ENCODE peak calls at places on chromosomes 7 and 10, in five cellular contexts. C is WERI-Rb-1, M is BJ, U is astrocyte, R is lung. Q is an unnamed sample.

GRCh38 chr7:75854233-75854632 is 24.6 kb upstream of the RHBDD2 start:
- DNase-seq in M (no peak), R (no peak), U (peak; percentile 63), C (no peak), Q (no peak)

GRCh38 chr7:111029141-111029572 is 61.8 kb upstream of the LRRN3 start:
- DNase-seq in R (no peak), C (no peak), M (no peak), U (no peak), Q (no peak)

GRCh38 chr10:132429281-132430230 is 32.6 kb downstream of the PWWP2B start:
- DNase-seq in C (no peak), R (no peak), M (no peak), U (no peak), Q (no peak)

GRCh38 chr7:601573-602340 is 82.1 kb upstream of the PDGFA start:
- DNase-seq in R (peak; percentile 46), C (no peak), M (no peak), U (no peak), Q (no peak)

GRCh38 chr10:72309290-72310240 is 35.8 kb downstream of the DDIT4 start:
- DNase-seq in M (no peak), U (no peak), R (no peak), C (no peak), Q (peak; percentile 43)

GRCh38 chr10:122850705-122851640 is 5.3 kb upstream of the CUZD1 start:
- DNase-seq in R (no peak), C (no peak), U (peak; percentile 68), M (no peak), Q (no peak)

GRCh38 chr10:11680496-11680895 is 61.7 kb upstream of the ECHDC3 start:
- DNase-seq in C (no peak), R (no peak), M (no peak), U (no peak), Q (no peak)

GRCh38 chr10:20489961-20490360 is 407.1 kb downstream of the NEBL start:
- DNase-seq in R (no peak), U (peak; percentile 8), M (no peak), C (no peak), Q (no peak)

GRCh38 chr10:130018253-130018652 is 54.2 kb upstream of the EBF3 start:
- DNase-seq in M (no peak), C (no peak), U (peak; percentile 47), R (no peak), Q (no peak)

GRCh38 chr10:127150136-127150535 is 46.3 kb downstream of the INSYN2A start:
- DNase-seq in C (peak; percentile 75), R (no peak), M (no peak), U (peak; percentile 74), Q (no peak)

GRCh38 chr7:159083001-159083697 is 61.5 kb downstream of the VIPR2 start:
- DNase-seq in C (no peak), R (no peak), M (no peak), U (no peak), Q (no peak)

GRCh38 chr10:33799944-33800323 is 465.5 kb upstream of the NRP1 start:
- DNase-seq in R (no peak), M (no peak), U (no peak), C (no peak), Q (no peak)

GRCh38 chr7:103373866-103374643 is 26.6 kb downstream of the PSMC2 start:
- DNase-seq in C (no peak), M (no peak), R (no peak), U (no peak), Q (no peak)
- H3K36me3 ChIP-seq in C (peaks cover 4% of the 10 kb centered on the region), M (no peaks in the 10 kb centered on the region), R (peaks cover 1% of the 10 kb centered on the region), U (peaks cover 4% of the 10 kb centered on the region), Q (no peaks in the 10 kb centered on the region)

GRCh38 chr10:7529638-7530037 is 118.8 kb upstream of the SFMBT2 start:
- DNase-seq in M (no peak), R (no peak), U (no peak), C (peak; percentile 5), Q (peak; percentile 21)
- TF ChIP-seq CTCF in M (peak; percentile 40), R (no peak), U (no peak), C (no peak), Q (peak; percentile 51)

GRCh38 chr7:42080831-42081230 is 156.2 kb downstream of the GLI3 start:
- DNase-seq in C (no peak), M (no peak), U (no peak), R (no peak), Q (no peak)
- H3K4me3 ChIP-seq in C (no peak overlapping the region), M (no peak overlapping the region), U (no peak overlapping the region), R (no peak overlapping the region), Q (no peak overlapping the region)

GRCh38 chr7:151486074-151486473 is 33.6 kb downstream of the RHEB start:
- DNase-seq in M (no peak), U (no peak), R (no peak), C (no peak), Q (no peak)

GRCh38 chr7:151485006-151485732 is 34.5 kb downstream of the RHEB start:
- DNase-seq in C (no peak), M (no peak), R (no peak), U (peak; percentile 90), Q (no peak)

GRCh38 chr7:151482883-151483699 is 36.6 kb downstream of the RHEB start:
- DNase-seq in C (no peak), R (no peak), M (no peak), U (no peak), Q (no peak)

GRCh38 chr7:151481650-151482505 is 37.8 kb downstream of the RHEB start:
- DNase-seq in C (no peak), U (no peak), M (no peak), R (no peak), Q (no peak)

DNA sequence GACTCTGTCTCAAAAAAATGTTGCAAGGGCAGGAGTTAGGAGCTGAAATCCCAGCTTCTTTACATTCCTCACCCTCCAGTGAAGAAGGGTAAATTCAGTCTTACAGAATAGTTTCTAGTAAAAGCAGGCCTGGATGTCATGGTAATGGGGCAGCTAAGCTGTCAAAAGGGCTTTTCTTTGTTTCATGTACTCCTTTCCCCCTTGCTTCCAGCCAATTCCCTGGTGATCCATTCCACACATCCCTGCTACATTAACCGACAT is 36.1 kb downstream of the RHEB start:
- DNase-seq in C (no peak), M (no peak), U (no peak), R (no peak), Q (no peak)
- H3K36me3 ChIP-seq in C (peaks cover 74% of the 10 kb centered on the region), M (peaks cover 5% of the 10 kb centered on the region), U (peaks cover 28% of the 10 kb centered on the region), R (peaks cover 21% of the 10 kb centered on the region), Q (no peaks in the 10 kb centered on the region)

GRCh38 chr10:97029271-97029670 is 156.5 kb downstream of the SLIT1 start:
- DNase-seq in M (no peak), C (no peak), R (no peak), U (no peak), Q (no peak)
- TF ChIP-seq CTCF in M (no peak), C (no peak), R (no peak), U (no peak), Q (no peak)

Q was measured in prostate gland.